ENCODE peak calls at places on chromosomes 11 and 22, in five cellular contexts. J is AML-193; F is activated CD4-positive, CD25-positive, alpha-beta regulatory T cell; V is nephron progenitor cell; Q is fibroblast of lung. U is an unnamed sample.

GRCh38 chr11:66410191-66410590 is 10.6 kb upstream of the NPAS4 start:
- DNase-seq in J (no peak), F (no peak), V (no peak), Q (no peak), U (no peak)

GRCh38 chr22:37549704-37550059 is 10.6 kb upstream of the CDC42EP1 start:
- DNase-seq in J (no peak), F (no peak), V (no peak), Q (peak; percentile 74), U (no peak)

GRCh38 chr11:85946221-85946620 is 91.0 kb downstream of the CCDC83 start:
- DNase-seq in J (no peak), F (no peak), V (no peak), Q (peak; percentile 38), U (no peak)

GRCh38 chr11:23078289-23078971 is 218.2 kb upstream of the CCDC179 start:
- DNase-seq in J (no peak), F (no peak), V (no peak), Q (peak; percentile 68), U (no peak)

GRCh38 chr11:92569717-92570116 is 345.1 kb downstream of the FAT3 start:
- DNase-seq in J (no peak), F (no peak), V (no peak), Q (no peak), U (no peak)

GRCh38 chr11:95767498-95767897 is 22.1 kb downstream of the FAM76B start:
- DNase-seq in J (peak; percentile 64), F (no peak), V (no peak), Q (peak; percentile 19), U (peak; percentile 33)

GRCh38 chr11:132638421-132638820 is 893.9 kb downstream of the OPCML start:
- DNase-seq in J (no peak), F (no peak), V (no peak), Q (no peak), U (no peak)

GRCh38 chr11:31355131-31355530 is 14.4 kb downstream of the DCDC1 start:
- DNase-seq in J (no peak), F (no peak), V (no peak), Q (no peak), U (no peak)

GRCh38 chr11:45834298-45834756 is 12.9 kb upstream of the CRY2 start:
- DNase-seq in J (peak; percentile 66), F (no peak), V (no peak), Q (no peak), U (no peak)

GRCh38 chr11:2796091-2796490 is 89.5 kb downstream of the CDKN1C start:
- DNase-seq in J (no peak), F (no peak), V (no peak), Q (no peak), U (no peak)

GRCh38 chr11:116563028-116563712 is 209.6 kb downstream of the BUD13 start:
- DNase-seq in J (no peak), F (no peak), V (peak; percentile 28), Q (peak; percentile 70), U (no peak)

GRCh38 chr11:1773131-1773510 is 9.4 kb upstream of the CTSD start:
- DNase-seq in J (no peak), F (no peak), V (no peak), Q (no peak), U (no peak)

U was measured in HL-60.